ENCODE peak calls at places on chromosome 1, in four cellular contexts. O is fibroblast of the aortic adventitia, A is fibroblast of pulmonary artery, U is tibial artery. Q is an unnamed sample.

GRCh38 chr1:246302251-246302625 is 204.8 kb downstream of the SMYD3 start:
- DNase-seq in A (no peak), U (no peak), O (no peak), Q (no peak)

GRCh38 chr1:39494671-39495410 is 3.4 kb downstream of the BMP8A start:
- DNase-seq in A (no peak), U (no peak), O (no peak), Q (no peak)

GRCh38 chr1:10868599-10868965 is 72.1 kb upstream of the CASZ1 start:
- DNase-seq in A (no peak), O (no peak), U (no peak), Q (no peak)

GRCh38 chr1:233843523-233844204 is 60.8 kb upstream of the SLC35F3 start:
- DNase-seq in O (no peak), A (no peak), U (no peak), Q (no peak)

GRCh38 chr1:77686784-77687518 is 4.5 kb upstream of the ZZZ3 start:
- DNase-seq in A (no peak), O (no peak), U (no peak), Q (no peak)

GRCh38 chr1:102640872-102641271 is 467.4 kb downstream of the COL11A1 start:
- DNase-seq in U (no peak), A (peak; percentile 39), O (no peak), Q (no peak)

GRCh38 chr1:58508629-58509028 is 37.9 kb downstream of the OMA1 start:
- DNase-seq in A (no peak), U (no peak), O (no peak), Q (no peak)

GRCh38 chr1:77978293-77978968 is 441 bp downstream of the FUBP1 start:
- DNase-seq in O (peak; percentile 94), A (peak; percentile 95), U (peak; percentile 82), Q (peak; percentile 75)

GRCh38 chr1:155859881-155860841 is 794 bp downstream of the SYT11 start:
- DNase-seq in U (peak; percentile 77), O (peak; percentile 89), A (peak; percentile 90), Q (peak; percentile 45)

GRCh38 chr1:185477638-185478216 is 160.7 kb upstream of the IVNS1ABP start:
- DNase-seq in A (no peak), U (no peak), O (no peak), Q (no peak)

GRCh38 chr1:8629241-8630091 is 188.0 kb downstream of the RERE start:
- DNase-seq in O (peak; percentile 61), U (peak; percentile 22), A (peak; percentile 39), Q (no peak)

GRCh38 chr1:93880731-93881130 is 1.7 kb upstream of the DNTTIP2 start:
- DNase-seq in O (no peak), U (no peak), A (no peak), Q (no peak)

GRCh38 chr1:109770331-109771095 is 6.8 kb upstream of the EPS8L3 start:
- DNase-seq in A (no peak), U (no peak), O (no peak), Q (no peak)

GRCh38 chr1:44260792-44261474 is 47.7 kb downstream of the DMAP1 start:
- DNase-seq in O (no peak), U (no peak), A (no peak), Q (no peak)

GRCh38 chr1:117130526-117130925 is 9.0 kb upstream of the TRIM45 start:
- DNase-seq in U (no peak), A (no peak), O (no peak), Q (no peak)

GRCh38 chr1:110677526-110677925 is 2.8 kb upstream of the KCNA3 start:
- DNase-seq in A (no peak), O (no peak), U (no peak), Q (no peak)

GRCh38 chr1:219703240-219703639 is 90.3 kb upstream of the ZC3H11B start:
- DNase-seq in U (no peak), A (no peak), O (peak; percentile 6), Q (no peak)

GRCh38 chr1:84145051-84145450 is 980 bp downstream of the PRKACB start:
- DNase-seq in A (no peak), O (no peak), U (no peak), Q (no peak)

GRCh38 chr1:9651220-9651564 is 339 bp upstream of the PIK3CD start:
- DNase-seq in U (no peak), O (no peak), A (no peak), Q (no peak)

GRCh38 chr1:87394462-87394861 is 65.8 kb downstream of the LMO4 start:
- DNase-seq in O (no peak), U (no peak), A (no peak), Q (no peak)

GRCh38 chr1:78091215-78091813 is 45.5 kb downstream of the GIPC2 start:
- DNase-seq in U (no peak), A (no peak), O (no peak), Q (no peak)

GRCh38 chr1:148308832-148309458 is 156.9 kb upstream of the NBPF11 start:
- DNase-seq in U (no peak), A (no peak), O (peak; percentile 27), Q (no peak)

GRCh38 chr1:65717815-65718454 is 74.8 kb upstream of the PDE4B start:
- DNase-seq in O (peak; percentile 41), U (no peak), A (peak; percentile 44), Q (no peak)

GRCh38 chr1:59484090-59484489 is 187.2 kb downstream of the FGGY start:
- DNase-seq in U (no peak), O (peak; percentile 94), A (peak; percentile 86), Q (no peak)

GRCh38 chr1:39132505-39133339 is 71.8 kb upstream of the MACF1 start:
- DNase-seq in O (peak; percentile 51), U (peak; percentile 74), A (peak; percentile 83), Q (no peak)

GRCh38 chr1:66088787-66089186 is 296.1 kb downstream of the PDE4B start:
- DNase-seq in A (no peak), O (no peak), U (no peak), Q (no peak)

DNA sequence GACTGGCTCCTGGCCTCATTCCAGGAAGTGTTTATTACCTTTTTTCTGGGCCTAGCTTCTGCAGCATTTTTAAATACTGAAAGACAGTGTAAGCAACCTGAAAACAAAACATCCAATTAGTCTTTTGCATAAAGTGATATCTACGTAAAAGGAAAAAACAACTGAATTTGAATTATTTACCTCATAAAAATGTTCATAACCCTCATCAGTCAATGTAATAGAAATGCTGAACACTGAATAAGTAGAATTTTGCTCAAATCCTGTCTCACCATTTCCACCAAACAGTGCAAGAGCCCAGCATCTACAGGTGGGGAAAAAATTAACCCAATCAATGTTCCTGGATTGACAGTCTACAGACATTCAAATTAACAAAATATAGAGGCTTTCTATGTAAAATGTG is 64.0 kb downstream of the NRDC start:
- DNase-seq in U (no peak), A (no peak), O (no peak), Q (no peak)
- H3K4me3 ChIP-seq in U (no peak overlapping the region), A (no peak overlapping the region), O (no peak overlapping the region), Q (no peak overlapping the region)

GRCh38 chr1:203626910-203627246 is 246 bp downstream of the ATP2B4 start:
- DNase-seq in A (no peak), O (no peak), U (peak; percentile 58), Q (no peak)

GRCh38 chr1:203628997-203629508 is 2.4 kb downstream of the ATP2B4 start:
- DNase-seq in O (no peak), A (no peak), U (no peak), Q (no peak)

GRCh38 chr1:203629509-203630082 is 3.0 kb downstream of the ATP2B4 start:
- DNase-seq in O (peak; percentile 57), U (peak; percentile 83), A (no peak), Q (peak; percentile 52)

GRCh38 chr1:203628185-203628996 is 1.8 kb downstream of the ATP2B4 start:
- DNase-seq in A (peak; percentile 67), O (peak; percentile 71), U (peak; percentile 68), Q (no peak)

DNA sequence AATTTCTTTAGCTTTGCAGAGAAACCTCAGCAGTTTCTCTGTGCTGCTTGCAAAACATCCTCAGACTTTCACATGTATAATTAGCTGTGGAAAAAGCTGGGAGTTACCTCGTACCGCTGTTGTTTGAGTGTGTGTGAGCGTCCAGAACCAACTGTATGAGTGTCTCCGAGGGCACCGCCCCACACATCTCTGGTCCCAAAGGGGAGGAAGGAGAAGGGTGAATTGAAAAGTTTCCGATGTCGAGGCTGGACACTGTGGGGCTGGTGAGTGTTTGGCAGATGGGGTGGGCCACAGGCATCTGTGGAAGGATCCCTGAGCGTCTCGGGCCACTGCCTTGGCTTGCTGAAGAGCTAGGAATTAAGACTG is 1.2 kb downstream of the ATP2B4 start:
- DNase-seq in O (peak; percentile 61), U (peak; percentile 51), A (no peak), Q (peak; percentile 41)
- H3K4me3 ChIP-seq in O (peak overlapping the region; percentile 93), U (peak overlapping the region; percentile 67), A (peak overlapping the region; percentile 82), Q (peak overlapping the region; percentile 71)

DNA sequence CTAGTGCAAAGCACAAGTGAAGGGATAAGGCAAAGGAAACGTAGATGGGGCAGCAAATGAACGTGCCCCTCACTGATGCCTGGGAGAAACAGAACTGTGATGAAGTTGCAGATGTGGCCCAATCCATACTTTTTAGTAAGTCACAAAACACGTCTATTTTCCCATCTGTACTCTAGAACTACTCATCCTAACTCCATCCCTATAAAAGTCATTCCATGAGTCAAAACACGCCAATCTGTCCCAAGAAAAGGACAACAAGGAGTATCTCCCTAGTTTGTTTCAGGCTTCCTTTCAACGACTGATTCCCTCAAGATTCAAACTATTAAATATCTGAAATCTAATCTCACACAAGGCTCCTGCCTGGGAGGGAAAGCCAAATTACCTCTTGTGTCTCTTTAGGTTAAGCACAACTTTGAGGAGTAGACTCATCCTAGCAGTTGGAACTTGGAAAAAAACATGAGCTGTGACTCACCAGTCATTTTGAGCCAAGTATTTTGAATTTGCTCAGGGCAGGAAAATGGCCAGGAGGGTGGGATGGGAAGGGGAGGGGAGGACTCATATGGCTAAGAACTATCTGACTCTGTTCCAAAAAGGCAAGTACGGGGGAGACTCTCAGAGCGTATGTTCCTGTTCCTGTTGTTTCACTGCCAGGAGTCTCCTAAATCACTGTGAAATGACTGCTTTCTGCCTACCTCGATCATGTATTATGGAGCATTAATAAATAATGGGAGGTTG is 214.5 kb upstream of the CAMK1G start:
- DNase-seq in O (peak; percentile 97), A (peak; percentile 98), U (no peak), Q (no peak)
- H3K4me3 ChIP-seq in O (no peak overlapping the region), A (no peak overlapping the region), U (no peak overlapping the region), Q (no peak overlapping the region)

GRCh38 chr1:22350171-22350961 is 101.3 kb upstream of the ZBTB40 start:
- DNase-seq in A (no peak), O (no peak), U (no peak), Q (no peak)

GRCh38 chr1:22349302-22350043 is 102.2 kb upstream of the ZBTB40 start:
- DNase-seq in O (no peak), A (no peak), U (no peak), Q (no peak)

GRCh38 chr1:22351757-22352080 is 99.9 kb upstream of the ZBTB40 start:
- DNase-seq in O (no peak), U (no peak), A (no peak), Q (no peak)

GRCh38 chr1:22352896-22353295 is 98.8 kb upstream of the ZBTB40 start:
- DNase-seq in U (no peak), A (no peak), O (no peak), Q (no peak)

DNA sequence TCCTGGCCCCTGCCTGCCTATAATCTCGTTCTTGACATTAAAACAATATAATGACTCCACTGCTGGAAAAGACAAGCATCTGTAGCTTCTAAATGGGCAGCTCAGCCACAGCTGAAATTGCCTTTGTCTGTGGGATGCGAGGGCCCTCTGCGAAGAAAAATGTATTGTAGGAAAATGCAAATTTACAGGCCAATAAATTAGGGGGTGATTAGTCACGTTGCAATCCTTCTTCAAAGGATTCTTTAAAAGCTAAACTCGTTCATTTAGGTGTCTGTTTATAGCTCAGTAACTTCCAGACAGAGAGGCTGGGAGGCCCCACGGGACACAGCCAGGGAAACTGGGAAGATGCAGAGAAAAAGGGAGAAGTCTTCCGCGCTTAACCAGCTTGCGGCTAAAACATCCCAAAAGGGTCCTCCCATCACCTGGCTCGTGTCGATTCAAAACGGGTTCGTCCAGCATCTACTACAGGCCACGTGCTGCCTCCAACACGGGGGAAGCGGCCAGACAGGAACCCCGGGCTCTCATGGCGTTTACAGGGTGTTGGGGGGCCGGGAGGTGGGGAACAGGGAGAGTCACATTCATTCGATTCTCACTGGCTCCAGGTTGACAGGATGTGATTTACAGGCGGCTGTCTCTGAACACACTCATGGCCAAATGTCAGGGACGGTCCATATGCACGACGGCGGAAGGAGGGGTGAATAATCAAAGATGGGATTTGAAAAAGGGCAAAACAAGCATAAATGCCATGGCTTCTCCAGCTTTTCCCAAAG is 100.5 kb upstream of the ZBTB40 start:
- DNase-seq in O (no peak), U (no peak), A (no peak), Q (no peak)
- H3K4me3 ChIP-seq in O (no peak overlapping the region), U (no peak overlapping the region), A (no peak overlapping the region), Q (no peak overlapping the region)

Q was measured in naive thymus-derived CD4-positive, alpha-beta T cell.